ENCODE peak calls at places on chromosomes 16 and 17, in four cellular contexts. S, I, G and P are unnamed samples.

GRCh38 chr17:16463341-16464000 is 28.5 kb downstream of the LRRC75A start:
- DNase-seq in S (peak; percentile 59), I (no peak), G (no peak), P (no peak)

GRCh38 chr17:19379306-19380075 is 1.2 kb downstream of the MAPK7 start:
- DNase-seq in S (no peak), I (no peak), G (no peak), P (no peak)

GRCh38 chr17:3032258-3033247 is 30.9 kb downstream of the OR1D5 start:
- DNase-seq in S (no peak), I (no peak), G (no peak), P (no peak)

GRCh38 chr17:8225813-8226535 is 15.6 kb upstream of the AURKB start:
- DNase-seq in S (peak; percentile 87), I (no peak), G (no peak), P (no peak)

GRCh38 chr16:967546-968295 is 3.1 kb downstream of the LMF1 start:
- DNase-seq in S (no peak), I (no peak), G (no peak), P (no peak)

GRCh38 chr16:30335598-30336474 is 19.3 kb downstream of the CD2BP2 start:
- DNase-seq in S (peak; percentile 34), I (no peak), G (no peak), P (peak; percentile 42)

GRCh38 chr16:66689282-66689681 is 7.3 kb downstream of the CMTM4 start:
- DNase-seq in S (no peak), I (no peak), G (no peak), P (no peak)

GRCh38 chr17:8151641-8152111 is 528 bp downstream of the PER1 start:
- DNase-seq in S (peak; percentile 83), I (no peak), G (no peak), P (peak; percentile 46)

GRCh38 chr16:11668590-11669379 is 530 bp downstream of the SNN start:
- DNase-seq in S (no peak), I (no peak), G (no peak), P (no peak)

GRCh38 chr17:10776372-10776771 is 27.5 kb downstream of the TMEM238L start:
- DNase-seq in S (no peak), I (no peak), G (no peak), P (no peak)

DNA sequence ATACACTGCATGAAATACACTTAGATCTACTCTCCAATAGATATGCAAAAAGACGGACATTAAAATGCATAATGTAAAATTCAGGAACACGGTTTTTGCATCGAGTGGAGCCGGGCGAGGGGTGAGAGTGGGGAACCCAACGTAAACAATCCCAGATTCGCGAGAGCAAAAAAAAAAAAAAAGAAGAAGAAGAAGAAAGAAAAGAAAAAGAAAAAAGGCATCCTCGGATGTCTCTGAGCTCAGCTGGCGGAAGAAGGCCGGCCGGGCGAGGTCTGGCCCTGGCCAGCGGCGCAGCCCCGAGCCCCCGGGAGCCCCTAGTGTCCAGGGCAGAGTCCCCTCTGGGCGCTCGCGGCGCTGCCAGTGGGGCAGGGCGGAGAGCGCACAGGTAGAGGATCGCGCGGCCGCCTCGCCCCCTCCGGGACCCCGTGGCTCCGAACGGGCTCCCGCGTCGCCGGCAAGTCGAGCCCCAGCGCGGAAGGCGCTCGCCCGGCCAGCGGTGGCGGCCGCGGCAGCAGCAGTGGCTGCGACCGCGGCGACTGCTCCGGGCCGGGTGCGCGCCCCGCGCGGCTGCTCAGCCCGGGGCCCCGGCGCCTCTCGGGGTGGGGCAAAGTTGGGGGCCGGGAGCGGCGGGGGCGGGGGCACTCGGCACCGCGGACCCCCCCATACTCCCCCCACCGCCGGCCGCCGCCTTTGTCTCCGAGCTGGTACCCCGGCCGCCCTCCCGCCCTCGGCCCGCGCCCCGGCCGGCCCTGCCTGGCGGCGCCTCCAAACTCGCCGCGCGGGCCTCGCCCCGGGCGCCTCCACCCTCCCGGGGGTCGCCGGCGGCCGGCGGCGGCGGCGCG is 9.7 kb upstream of the ZFHX3 start:
- DNase-seq in S (no peak), I (no peak), G (no peak), P (peak; percentile 19)
- TF ChIP-seq CTCF in S (peak; percentile 8), I (no peak), G (peak; percentile 6), P (peak; percentile 25)

DNA sequence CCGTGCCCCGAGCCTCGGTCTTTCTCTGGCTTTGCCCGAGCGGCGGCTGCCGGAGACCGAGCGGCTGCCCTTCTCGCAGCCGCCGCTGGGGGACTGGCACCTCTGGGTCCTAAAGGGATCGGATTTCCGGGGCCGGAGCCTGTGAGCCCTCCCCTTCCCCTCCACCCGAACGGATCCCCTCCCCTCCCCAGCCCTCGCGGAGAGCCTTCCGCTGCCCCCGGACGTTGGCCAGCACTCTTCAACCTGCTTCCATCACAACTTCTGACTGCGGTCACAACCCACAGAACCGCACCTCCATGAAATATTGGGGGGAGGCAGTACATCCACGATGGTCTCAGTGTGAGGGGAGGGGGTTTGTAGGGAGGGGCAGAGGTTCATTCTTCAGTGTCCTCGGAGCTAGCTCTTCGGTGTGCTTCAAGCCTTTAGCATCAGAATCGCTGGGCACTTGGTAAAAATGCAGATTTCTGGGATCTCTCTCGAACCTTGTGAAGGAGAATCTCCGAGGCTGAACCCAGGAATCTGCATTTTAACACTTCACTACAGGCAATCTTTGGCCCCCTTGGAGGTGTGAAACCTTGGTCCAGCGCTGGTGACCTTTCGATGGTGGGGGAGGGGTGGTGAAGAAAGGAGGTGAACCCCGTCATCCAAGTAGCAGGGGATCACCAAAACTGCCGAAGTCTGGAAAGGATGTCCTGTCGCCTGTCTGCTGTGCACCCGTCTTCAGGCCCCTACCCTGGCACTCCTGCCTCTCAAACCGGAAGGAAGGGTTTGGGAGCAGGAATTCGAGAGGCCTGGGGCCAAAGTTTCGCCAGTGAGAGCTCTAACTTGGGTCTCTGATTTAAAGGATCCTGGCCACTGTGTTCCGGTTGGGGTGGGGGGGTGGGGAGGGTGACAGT is 812 bp upstream of the PPP1R9B start:
- DNase-seq in S (peak; percentile 91), I (peak; percentile 51), G (peak; percentile 80), P (peak; percentile 87)
- TF ChIP-seq CTCF in S (peak; percentile 43), I (no peak), G (peak; percentile 42), P (peak; percentile 67)

GRCh38 chr16:6165330-6165984 is 1067.9 kb upstream of the EEF2KMT start:
- DNase-seq in S (no peak), I (no peak), G (no peak), P (no peak)
- TF ChIP-seq CTCF in S (no peak), I (no peak), G (no peak), P (peak; percentile 13)

GRCh38 chr16:16183562-16183961 is 39.7 kb downstream of the ABCC6 start:
- DNase-seq in S (no peak), I (no peak), G (no peak), P (no peak)
- TF ChIP-seq CTCF in S (peak; percentile 16), I (no peak), G (peak; percentile 37), P (peak; percentile 50)

GRCh38 chr17:50396261-50397110 is 837 bp downstream of the LRRC59 start:
- DNase-seq in S (peak; percentile 81), I (peak; percentile 36), G (no peak), P (peak; percentile 27)
- TF ChIP-seq CTCF in S (no peak), I (no peak), G (no peak), P (no peak)

GRCh38 chr17:34895388-34895787 is 65.9 kb downstream of the CCT6B start:
- DNase-seq in S (no peak), I (no peak), G (no peak), P (no peak)

GRCh38 chr17:34894971-34895370 is 66.3 kb downstream of the CCT6B start:
- DNase-seq in S (no peak), I (no peak), G (no peak), P (no peak)

DNA sequence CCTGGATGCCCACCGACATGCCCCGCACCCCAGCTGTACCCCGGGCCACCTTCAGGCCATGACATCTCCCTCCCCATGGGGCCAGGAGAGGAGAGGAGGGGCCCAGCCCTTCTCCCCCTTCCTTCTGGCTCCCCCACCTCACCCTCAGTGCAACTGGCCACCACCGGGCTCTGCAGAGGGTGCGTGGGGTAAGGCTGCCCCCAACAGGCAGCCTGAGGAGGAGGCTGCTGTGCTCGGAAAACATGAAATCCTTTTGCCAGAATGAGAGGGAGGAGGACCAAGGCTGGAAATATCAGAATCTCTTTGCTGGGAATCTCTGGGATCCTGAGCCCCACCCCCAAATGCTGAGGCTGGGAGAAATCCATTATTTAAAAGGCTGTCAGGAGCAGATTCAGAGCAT is 68.4 kb downstream of the CCT6B start:
- DNase-seq in S (no peak), I (no peak), G (no peak), P (peak; percentile 24)
- TF ChIP-seq CTCF in S (peak; percentile 11), I (no peak), G (peak; percentile 67), P (peak; percentile 61)